ENCODE peak calls at places on chromosome 10, in nine cellular contexts. One of them, this sample, is unnamed. For H3K36me3, the result is how much of the 10 kb centered on the place peaks cover.

GRCh38 chr10:73588656-73589055 is 2.5 kb downstream of the USP54 start:
- DNase-seq in transverse colon: no peak
- DNase-seq in heart left ventricle: no peak
- DNase-seq in tibial artery: no peak
- DNase-seq in PC-3: peak
- DNase-seq in hepatocyte: peak
- DNase-seq in sigmoid colon: no peak
- DNase-seq in Panc1: no peak
- DNase-seq in stomach: no peak
- DNase-seq in this sample: no peak

GRCh38 chr10:132383751-132384181 is 13.2 kb upstream of the PWWP2B start:
- DNase-seq in transverse colon: peak
- DNase-seq in heart left ventricle: peak
- DNase-seq in tibial artery: peak
- DNase-seq in PC-3: no peak
- DNase-seq in hepatocyte: no peak
- DNase-seq in sigmoid colon: peak
- DNase-seq in Panc1: no peak
- DNase-seq in stomach: no peak
- DNase-seq in this sample: no peak

GRCh38 chr10:30062090-30062489 is 2.7 kb upstream of the JCAD start:
- DNase-seq in transverse colon: no peak
- DNase-seq in heart left ventricle: no peak
- DNase-seq in tibial artery: no peak
- DNase-seq in PC-3: no peak
- DNase-seq in hepatocyte: no peak
- DNase-seq in sigmoid colon: no peak
- DNase-seq in Panc1: no peak
- DNase-seq in stomach: no peak
- DNase-seq in this sample: no peak

GRCh38 chr10:48973065-48973464 is 33.4 kb upstream of the LRRC18 start:
- DNase-seq in transverse colon: no peak
- DNase-seq in heart left ventricle: no peak
- DNase-seq in tibial artery: peak
- DNase-seq in PC-3: peak
- DNase-seq in hepatocyte: no peak
- DNase-seq in sigmoid colon: no peak
- DNase-seq in Panc1: no peak
- DNase-seq in stomach: no peak
- DNase-seq in this sample: no peak

GRCh38 chr10:26857991-26858706 is 2.6 kb downstream of the ABI1 start:
- DNase-seq in transverse colon: no peak
- DNase-seq in heart left ventricle: no peak
- DNase-seq in tibial artery: no peak
- DNase-seq in PC-3: no peak
- DNase-seq in hepatocyte: peak
- DNase-seq in sigmoid colon: no peak
- DNase-seq in Panc1: no peak
- DNase-seq in stomach: no peak
- DNase-seq in this sample: no peak

GRCh38 chr10:110168601-110169481 is 38.6 kb upstream of the MXI1 start:
- DNase-seq in transverse colon: no peak
- DNase-seq in heart left ventricle: no peak
- DNase-seq in tibial artery: no peak
- DNase-seq in PC-3: no peak
- DNase-seq in hepatocyte: peak
- DNase-seq in sigmoid colon: no peak
- DNase-seq in Panc1: no peak
- DNase-seq in stomach: no peak
- DNase-seq in this sample: no peak

GRCh38 chr10:82768040-82768439 is 893.0 kb downstream of the NRG3 start:
- DNase-seq in transverse colon: no peak
- DNase-seq in heart left ventricle: no peak
- DNase-seq in tibial artery: no peak
- DNase-seq in PC-3: no peak
- DNase-seq in hepatocyte: no peak
- DNase-seq in sigmoid colon: no peak
- DNase-seq in Panc1: no peak
- DNase-seq in stomach: no peak
- DNase-seq in this sample: no peak

GRCh38 chr10:125788156-125789034 is 12.8 kb upstream of the MMP21 start:
- DNase-seq in transverse colon: no peak
- DNase-seq in heart left ventricle: no peak
- DNase-seq in tibial artery: no peak
- DNase-seq in PC-3: peak
- DNase-seq in hepatocyte: no peak
- DNase-seq in sigmoid colon: no peak
- DNase-seq in Panc1: no peak
- DNase-seq in stomach: no peak
- DNase-seq in this sample: no peak

GRCh38 chr10:59337254-59337653 is 25.1 kb downstream of the FAM13C start:
- DNase-seq in transverse colon: peak
- DNase-seq in heart left ventricle: no peak
- DNase-seq in tibial artery: peak
- DNase-seq in PC-3: no peak
- DNase-seq in hepatocyte: peak
- DNase-seq in sigmoid colon: peak
- DNase-seq in Panc1: no peak
- DNase-seq in stomach: peak
- DNase-seq in this sample: peak

GRCh38 chr10:117399341-117400196 is 24.3 kb upstream of the PDZD8 start:
- DNase-seq in transverse colon: no peak
- DNase-seq in heart left ventricle: no peak
- DNase-seq in tibial artery: no peak
- DNase-seq in PC-3: peak
- DNase-seq in hepatocyte: no peak
- DNase-seq in sigmoid colon: no peak
- DNase-seq in Panc1: no peak
- DNase-seq in stomach: no peak
- DNase-seq in this sample: no peak

GRCh38 chr10:33247221-33247907 is 87.1 kb downstream of the NRP1 start:
- DNase-seq in transverse colon: no peak
- DNase-seq in heart left ventricle: no peak
- DNase-seq in tibial artery: no peak
- DNase-seq in PC-3: no peak
- DNase-seq in hepatocyte: no peak
- DNase-seq in sigmoid colon: no peak
- DNase-seq in Panc1: no peak
- DNase-seq in stomach: no peak
- DNase-seq in this sample: no peak

GRCh38 chr10:132671171-132672154 is 114.5 kb downstream of the NKX6-2 start:
- DNase-seq in transverse colon: no peak
- DNase-seq in heart left ventricle: no peak
- DNase-seq in tibial artery: peak
- DNase-seq in PC-3: no peak
- DNase-seq in hepatocyte: no peak
- DNase-seq in sigmoid colon: peak
- DNase-seq in Panc1: no peak
- DNase-seq in stomach: no peak
- DNase-seq in this sample: no peak

GRCh38 chr10:119575506-119575905 is 21.3 kb downstream of the TIAL1 start:
- DNase-seq in transverse colon: no peak
- DNase-seq in heart left ventricle: no peak
- DNase-seq in tibial artery: no peak
- DNase-seq in PC-3: no peak
- DNase-seq in hepatocyte: no peak
- DNase-seq in sigmoid colon: no peak
- DNase-seq in Panc1: no peak
- DNase-seq in stomach: no peak
- DNase-seq in this sample: no peak

GRCh38 chr10:133526957-133527588 is at the start of gene CYP2E1:
- DNase-seq in transverse colon: no peak
- DNase-seq in heart left ventricle: no peak
- DNase-seq in tibial artery: no peak
- DNase-seq in PC-3: no peak
- DNase-seq in hepatocyte: no peak
- DNase-seq in sigmoid colon: no peak
- DNase-seq in Panc1: no peak
- DNase-seq in stomach: no peak
- DNase-seq in this sample: no peak

GRCh38 chr10:47008769-47009168 is 97.5 kb downstream of the PTPN20 start:
- DNase-seq in transverse colon: no peak
- DNase-seq in heart left ventricle: no peak
- DNase-seq in tibial artery: no peak
- DNase-seq in PC-3: no peak
- DNase-seq in hepatocyte: no peak
- DNase-seq in sigmoid colon: no peak
- DNase-seq in Panc1: no peak
- DNase-seq in stomach: no peak
- DNase-seq in this sample: no peak

DNA sequence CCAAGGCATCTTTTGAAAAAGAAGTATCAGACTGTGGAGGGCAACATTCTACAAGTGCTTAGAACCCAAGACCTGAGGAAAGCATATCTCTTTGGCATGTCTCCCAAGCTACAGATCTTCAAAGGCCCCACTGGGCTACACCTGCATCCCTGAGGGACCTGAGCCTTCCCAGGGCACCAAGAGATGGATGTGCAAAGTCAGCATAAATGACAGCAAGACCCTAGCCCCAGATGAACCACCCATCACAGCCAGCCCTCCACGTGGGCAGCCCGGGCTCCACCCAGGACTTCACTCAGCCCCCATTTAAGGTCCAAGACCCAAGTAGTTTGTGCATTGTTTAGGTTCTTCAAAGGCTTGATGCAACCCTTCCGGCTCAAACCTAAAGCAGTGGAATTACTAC is 123.5 kb downstream of the SFMBT2 start:
- DNase-seq in transverse colon: no peak
- DNase-seq in heart left ventricle: no peak
- DNase-seq in tibial artery: no peak
- DNase-seq in PC-3: no peak
- DNase-seq in hepatocyte: no peak
- DNase-seq in sigmoid colon: no peak
- DNase-seq in Panc1: no peak
- DNase-seq in stomach: no peak
- DNase-seq in this sample: no peak
- H3K36me3 ChIP-seq in transverse colon: under half
- H3K36me3 ChIP-seq in heart left ventricle: under half
- H3K36me3 ChIP-seq in tibial artery: under half
- H3K36me3 ChIP-seq in PC-3: under half
- H3K36me3 ChIP-seq in hepatocyte: under half
- H3K36me3 ChIP-seq in sigmoid colon: under half
- H3K36me3 ChIP-seq in Panc1: under half
- H3K36me3 ChIP-seq in stomach: under half
- H3K36me3 ChIP-seq in this sample: under half

DNA sequence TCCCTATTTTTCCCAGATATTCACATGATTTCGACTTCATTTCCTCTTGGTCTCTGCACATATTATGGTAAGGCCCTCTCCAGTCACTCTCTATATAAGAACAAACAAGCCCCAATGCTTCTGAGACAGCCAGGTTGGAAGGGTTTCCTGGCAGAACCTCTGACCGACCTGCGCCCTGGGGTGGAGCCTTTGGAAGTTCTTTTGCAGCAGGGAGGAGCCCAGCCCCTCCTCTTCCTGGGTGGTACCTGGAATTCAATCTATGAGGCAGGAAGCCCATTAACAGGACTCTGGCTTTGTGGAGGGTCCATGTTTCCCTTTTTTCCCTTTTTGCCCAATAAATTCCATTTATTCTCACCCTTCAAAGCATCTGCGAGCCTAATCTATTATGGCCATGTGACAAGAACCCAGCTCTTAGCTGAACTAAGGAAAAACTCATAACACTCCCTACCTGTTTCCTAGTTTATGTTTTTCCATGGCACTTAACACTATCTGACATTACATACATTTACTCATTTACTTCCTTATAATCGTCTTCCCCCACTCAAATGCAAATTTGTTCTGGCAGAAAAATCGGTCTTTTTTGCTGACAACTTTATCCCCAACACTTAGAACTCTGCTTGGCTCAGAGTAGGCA is 92.5 kb upstream of the FRMD4A start:
- DNase-seq in transverse colon: peak
- DNase-seq in heart left ventricle: no peak
- DNase-seq in tibial artery: no peak
- DNase-seq in PC-3: no peak
- DNase-seq in hepatocyte: no peak
- DNase-seq in sigmoid colon: no peak
- DNase-seq in Panc1: no peak
- DNase-seq in stomach: no peak
- DNase-seq in this sample: no peak
- TF ChIP-seq CTCF in transverse colon: no peak
- TF ChIP-seq CTCF in heart left ventricle: no peak
- TF ChIP-seq CTCF in tibial artery: no peak
- TF ChIP-seq CTCF in PC-3: no peak
- TF ChIP-seq CTCF in hepatocyte: no peak
- TF ChIP-seq CTCF in sigmoid colon: no peak
- TF ChIP-seq CTCF in Panc1: no peak
- TF ChIP-seq CTCF in stomach: no peak
- TF ChIP-seq CTCF in this sample: no peak

DNA sequence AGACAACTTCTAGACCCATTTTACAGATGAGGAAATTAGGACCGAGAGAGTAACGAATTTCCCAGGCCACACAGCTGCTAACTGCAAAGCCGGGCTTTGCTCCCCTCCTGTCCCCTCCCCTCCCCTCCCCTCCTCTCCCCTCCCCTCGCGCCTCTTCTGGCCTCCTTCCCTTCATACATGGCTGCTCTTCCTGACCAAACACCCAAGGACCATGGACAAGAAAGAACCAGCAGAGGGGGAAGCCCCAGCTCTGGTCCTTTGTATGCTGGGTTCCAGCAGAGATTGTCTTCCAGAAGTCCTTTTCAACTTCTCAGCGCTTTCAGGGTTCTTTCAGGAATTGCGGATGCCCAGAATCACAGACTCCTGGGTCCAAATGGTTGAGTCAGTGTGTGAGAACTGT is 3.6 kb upstream of the TMEM72 start:
- DNase-seq in transverse colon: no peak
- DNase-seq in heart left ventricle: no peak
- DNase-seq in tibial artery: no peak
- DNase-seq in PC-3: no peak
- DNase-seq in hepatocyte: no peak
- DNase-seq in sigmoid colon: no peak
- DNase-seq in Panc1: no peak
- DNase-seq in stomach: no peak
- DNase-seq in this sample: no peak
- H3K27ac ChIP-seq in transverse colon: no peak
- H3K27ac ChIP-seq in heart left ventricle: no peak
- H3K27ac ChIP-seq in tibial artery: no peak
- H3K27ac ChIP-seq in PC-3: no peak
- H3K27ac ChIP-seq in hepatocyte: no peak
- H3K27ac ChIP-seq in sigmoid colon: no peak
- H3K27ac ChIP-seq in Panc1: no peak
- H3K27ac ChIP-seq in stomach: no peak
- H3K27ac ChIP-seq in this sample: no peak

GRCh38 chr10:7159928-7160327 is 250.9 kb downstream of the SFMBT2 start:
- DNase-seq in transverse colon: no peak
- DNase-seq in heart left ventricle: no peak
- DNase-seq in tibial artery: no peak
- DNase-seq in PC-3: no peak
- DNase-seq in hepatocyte: no peak
- DNase-seq in sigmoid colon: no peak
- DNase-seq in Panc1: no peak
- DNase-seq in stomach: no peak
- DNase-seq in this sample: no peak
- H3K36me3 ChIP-seq in transverse colon: under half
- H3K36me3 ChIP-seq in heart left ventricle: under half
- H3K36me3 ChIP-seq in tibial artery: under half
- H3K36me3 ChIP-seq in PC-3: under half
- H3K36me3 ChIP-seq in hepatocyte: under half
- H3K36me3 ChIP-seq in sigmoid colon: under half
- H3K36me3 ChIP-seq in Panc1: under half
- H3K36me3 ChIP-seq in stomach: under half
- H3K36me3 ChIP-seq in this sample: under half